ENCODE peak calls at places on chromosome 1, in ten cellular contexts. One of them, this sample, is unnamed.

GRCh38 chr1:209434066-209434465 is 149.4 kb upstream of the CAMK1G start:
- DNase-seq in fibroblast of the aortic adventitia: peak; percentile 26
- DNase-seq in body of pancreas: no peak
- DNase-seq in type B pancreatic cell: no peak
- DNase-seq in activated CD8-positive, alpha-beta T cell treated with anti-CD3 and anti-CD28 coated beads, Interleukin-2, amount 10 ng/mL, durations not matched to agents 7 days and 5 days: no peak
- DNase-seq in CD4-positive, CD25-positive, alpha-beta regulatory T cell: no peak
- DNase-seq in omental fat pad: no peak
- DNase-seq in effector memory CD4-positive, alpha-beta T cell: no peak
- DNase-seq in foreskin keratinocyte: no peak
- DNase-seq in stromal cell of bone marrow: no peak
- DNase-seq in this sample: no peak

GRCh38 chr1:227869851-227870305 is 54.4 kb downstream of the PRSS38 start:
- DNase-seq in fibroblast of the aortic adventitia: peak; percentile 7
- DNase-seq in body of pancreas: no peak
- DNase-seq in type B pancreatic cell: no peak
- DNase-seq in activated CD8-positive, alpha-beta T cell treated with anti-CD3 and anti-CD28 coated beads, Interleukin-2, amount 10 ng/mL, durations not matched to agents 7 days and 5 days: peak; percentile 37
- DNase-seq in CD4-positive, CD25-positive, alpha-beta regulatory T cell: no peak
- DNase-seq in omental fat pad: no peak
- DNase-seq in effector memory CD4-positive, alpha-beta T cell: no peak
- DNase-seq in foreskin keratinocyte: no peak
- DNase-seq in stromal cell of bone marrow: peak; percentile 21
- DNase-seq in this sample: peak; percentile 15

GRCh38 chr1:91697322-91698260 is 188.4 kb downstream of the TGFBR3 start:
- DNase-seq in fibroblast of the aortic adventitia: peak; percentile 97
- DNase-seq in body of pancreas: no peak
- DNase-seq in type B pancreatic cell: no peak
- DNase-seq in activated CD8-positive, alpha-beta T cell treated with anti-CD3 and anti-CD28 coated beads, Interleukin-2, amount 10 ng/mL, durations not matched to agents 7 days and 5 days: peak; percentile 75
- DNase-seq in CD4-positive, CD25-positive, alpha-beta regulatory T cell: peak; percentile 19
- DNase-seq in omental fat pad: no peak
- DNase-seq in effector memory CD4-positive, alpha-beta T cell: peak; percentile 6
- DNase-seq in foreskin keratinocyte: no peak
- DNase-seq in stromal cell of bone marrow: peak; percentile 78
- DNase-seq in this sample: peak; percentile 37

GRCh38 chr1:178470411-178470960 is 26.3 kb downstream of the CLEC20A start:
- DNase-seq in fibroblast of the aortic adventitia: no peak
- DNase-seq in body of pancreas: no peak
- DNase-seq in type B pancreatic cell: no peak
- DNase-seq in activated CD8-positive, alpha-beta T cell treated with anti-CD3 and anti-CD28 coated beads, Interleukin-2, amount 10 ng/mL, durations not matched to agents 7 days and 5 days: no peak
- DNase-seq in CD4-positive, CD25-positive, alpha-beta regulatory T cell: no peak
- DNase-seq in omental fat pad: no peak
- DNase-seq in effector memory CD4-positive, alpha-beta T cell: no peak
- DNase-seq in foreskin keratinocyte: no peak
- DNase-seq in stromal cell of bone marrow: no peak
- DNase-seq in this sample: no peak

GRCh38 chr1:202953412-202953811 is 4.7 kb downstream of the ADIPOR1 start:
- DNase-seq in fibroblast of the aortic adventitia: no peak
- DNase-seq in body of pancreas: no peak
- DNase-seq in type B pancreatic cell: no peak
- DNase-seq in activated CD8-positive, alpha-beta T cell treated with anti-CD3 and anti-CD28 coated beads, Interleukin-2, amount 10 ng/mL, durations not matched to agents 7 days and 5 days: no peak
- DNase-seq in CD4-positive, CD25-positive, alpha-beta regulatory T cell: no peak
- DNase-seq in omental fat pad: no peak
- DNase-seq in effector memory CD4-positive, alpha-beta T cell: no peak
- DNase-seq in foreskin keratinocyte: no peak
- DNase-seq in stromal cell of bone marrow: no peak
- DNase-seq in this sample: no peak

GRCh38 chr1:113534875-113535274 is 144.6 kb downstream of the MAGI3 start:
- DNase-seq in fibroblast of the aortic adventitia: peak; percentile 49
- DNase-seq in body of pancreas: no peak
- DNase-seq in type B pancreatic cell: no peak
- DNase-seq in activated CD8-positive, alpha-beta T cell treated with anti-CD3 and anti-CD28 coated beads, Interleukin-2, amount 10 ng/mL, durations not matched to agents 7 days and 5 days: no peak
- DNase-seq in CD4-positive, CD25-positive, alpha-beta regulatory T cell: no peak
- DNase-seq in omental fat pad: no peak
- DNase-seq in effector memory CD4-positive, alpha-beta T cell: no peak
- DNase-seq in foreskin keratinocyte: no peak
- DNase-seq in stromal cell of bone marrow: peak; percentile 17
- DNase-seq in this sample: no peak

GRCh38 chr1:215002471-215002870 is 80.1 kb upstream of the KCNK2 start:
- DNase-seq in fibroblast of the aortic adventitia: peak; percentile 99
- DNase-seq in body of pancreas: no peak
- DNase-seq in type B pancreatic cell: no peak
- DNase-seq in activated CD8-positive, alpha-beta T cell treated with anti-CD3 and anti-CD28 coated beads, Interleukin-2, amount 10 ng/mL, durations not matched to agents 7 days and 5 days: no peak
- DNase-seq in CD4-positive, CD25-positive, alpha-beta regulatory T cell: no peak
- DNase-seq in omental fat pad: no peak
- DNase-seq in effector memory CD4-positive, alpha-beta T cell: no peak
- DNase-seq in foreskin keratinocyte: peak; percentile 43
- DNase-seq in stromal cell of bone marrow: peak; percentile 96
- DNase-seq in this sample: peak; percentile 99

GRCh38 chr1:53765656-53766055 is 26.7 kb upstream of the GLIS1 start:
- DNase-seq in fibroblast of the aortic adventitia: peak; percentile 54
- DNase-seq in body of pancreas: no peak
- DNase-seq in type B pancreatic cell: no peak
- DNase-seq in activated CD8-positive, alpha-beta T cell treated with anti-CD3 and anti-CD28 coated beads, Interleukin-2, amount 10 ng/mL, durations not matched to agents 7 days and 5 days: no peak
- DNase-seq in CD4-positive, CD25-positive, alpha-beta regulatory T cell: no peak
- DNase-seq in omental fat pad: no peak
- DNase-seq in effector memory CD4-positive, alpha-beta T cell: no peak
- DNase-seq in foreskin keratinocyte: no peak
- DNase-seq in stromal cell of bone marrow: no peak
- DNase-seq in this sample: no peak

GRCh38 chr1:217029311-217030157 is 306.3 kb upstream of the ESRRG start:
- DNase-seq in fibroblast of the aortic adventitia: peak; percentile 78
- DNase-seq in body of pancreas: peak; percentile 77
- DNase-seq in type B pancreatic cell: no peak
- DNase-seq in activated CD8-positive, alpha-beta T cell treated with anti-CD3 and anti-CD28 coated beads, Interleukin-2, amount 10 ng/mL, durations not matched to agents 7 days and 5 days: no peak
- DNase-seq in CD4-positive, CD25-positive, alpha-beta regulatory T cell: no peak
- DNase-seq in omental fat pad: no peak
- DNase-seq in effector memory CD4-positive, alpha-beta T cell: no peak
- DNase-seq in foreskin keratinocyte: peak; percentile 88
- DNase-seq in stromal cell of bone marrow: peak; percentile 66
- DNase-seq in this sample: peak; percentile 83

GRCh38 chr1:192807221-192807967 is 1.4 kb upstream of the RGS2 start:
- DNase-seq in fibroblast of the aortic adventitia: peak; percentile 66
- DNase-seq in body of pancreas: peak; percentile 20
- DNase-seq in type B pancreatic cell: no peak
- DNase-seq in activated CD8-positive, alpha-beta T cell treated with anti-CD3 and anti-CD28 coated beads, Interleukin-2, amount 10 ng/mL, durations not matched to agents 7 days and 5 days: no peak
- DNase-seq in CD4-positive, CD25-positive, alpha-beta regulatory T cell: peak; percentile 41
- DNase-seq in omental fat pad: no peak
- DNase-seq in effector memory CD4-positive, alpha-beta T cell: no peak
- DNase-seq in foreskin keratinocyte: no peak
- DNase-seq in stromal cell of bone marrow: peak; percentile 21
- DNase-seq in this sample: no peak

This sample was measured in astrocyte of the cerebellum.